ENCODE peak calls at places on chromosomes 2 and 18, in ten cellular contexts. N is foreskin fibroblast; R is RCC 7860; P is HepG2; H is activated CD4-positive, CD25-positive, alpha-beta regulatory T cell treated with anti-CD3 and anti-CD28 coated beads, Interleukin-2, amount 50 U/mL, for 72 hours; U is stimulated activated CD8-positive, alpha-beta memory T cell treated with anti-CD3 and anti-CD28 coated beads, Interleukin-12 subunit alpha, Interleukin-12 subunit beta, amount 100 ng/mL, for 1 hour; G is ovary; M is aorta; D is NCI-H446 treated with DMSO at 0.1 percent for 48 hours; X is A549. S is an unnamed sample.

GRCh38 chr2:42010743-42011298 is 37.0 kb upstream of the PKDCC start:
- DNase-seq in R (peak), G (no peak), X (no peak), U (no peak), N (peak), D (no peak), H (no peak), P (no peak), M (no peak), S (peak)

GRCh38 chr2:241796610-241797138 is 12.3 kb upstream of the NEU4 start:
- DNase-seq in M (peak), H (no peak), U (no peak), N (no peak), G (peak), X (no peak), D (no peak), P (no peak), R (no peak), S (no peak)

GRCh38 chr2:240211096-240211495 is 70.6 kb upstream of the OTOS start:
- DNase-seq in U (no peak), G (no peak), D (no peak), M (peak), H (no peak), P (no peak), N (no peak), X (no peak), R (no peak), S (no peak)

GRCh38 chr2:206993512-206993911 is 54.2 kb downstream of the CPO start:
- DNase-seq in U (no peak), M (no peak), N (peak), H (no peak), D (no peak), G (no peak), P (no peak), R (no peak), X (no peak), S (no peak)

GRCh38 chr2:96526101-96526591 is 10.4 kb upstream of the ARID5A start:
- DNase-seq in P (no peak), H (no peak), M (peak), R (no peak), N (no peak), U (no peak), D (no peak), X (no peak), G (no peak), S (no peak)

GRCh38 chr2:138237657-138238384 is 263.7 kb upstream of the SPOPL start:
- DNase-seq in D (no peak), R (no peak), M (no peak), N (no peak), X (no peak), P (no peak), H (no peak), U (no peak), G (no peak), S (no peak)

GRCh38 chr2:192194065-192194865 is 468 bp downstream of the TMEFF2 start:
- DNase-seq in N (peak), H (peak), D (no peak), M (peak), P (no peak), G (no peak), X (no peak), U (no peak), R (no peak), S (peak)

GRCh38 chr18:42174909-42175308 is 219.9 kb downstream of the PIK3C3 start:
- DNase-seq in D (no peak), N (no peak), P (no peak), H (no peak), U (no peak), G (no peak), M (no peak), X (no peak), R (no peak), S (no peak)

GRCh38 chr2:209523778-209524362 is 100.0 kb downstream of the MAP2 start:
- DNase-seq in R (peak), X (no peak), N (no peak), G (no peak), M (no peak), H (no peak), P (no peak), D (no peak), U (no peak), S (no peak)

GRCh38 chr2:224276251-224276650 is 125.7 kb downstream of the FAM124B start:
- DNase-seq in X (no peak), D (no peak), R (no peak), N (no peak), H (no peak), U (no peak), P (no peak), M (no peak), G (no peak), S (no peak)

GRCh38 chr2:11466307-11467125 is 555 bp upstream of the E2F6 start:
- DNase-seq in U (peak), D (no peak), H (peak), P (no peak), N (no peak), M (no peak), X (no peak), R (no peak), G (no peak), S (no peak)

GRCh38 chr2:180679693-180680092 is 300.7 kb upstream of the UBE2E3 start:
- DNase-seq in R (no peak), G (no peak), U (no peak), M (no peak), N (no peak), X (no peak), D (peak), P (no peak), H (no peak), S (no peak)

GRCh38 chr2:106885981-106886915 is at the start of gene ST6GAL2:
- DNase-seq in R (no peak), H (no peak), M (peak), N (peak), X (peak), G (no peak), D (no peak), U (no peak), P (no peak), S (no peak)

GRCh38 chr2:209872675-209873074 is 101.0 kb downstream of the UNC80 start:
- DNase-seq in N (no peak), M (no peak), X (peak), R (peak), H (no peak), D (no peak), G (peak), U (no peak), P (peak), S (peak)

GRCh38 chr2:3335001-3335400 is 42.6 kb downstream of the EIPR1 start:
- DNase-seq in H (no peak), X (no peak), U (no peak), P (no peak), D (no peak), R (no peak), N (no peak), G (no peak), M (no peak), S (no peak)

S was measured in ELR.